ENCODE peak calls at places on chromosome 1, in eight cellular contexts. P, Z, C, R, Y, X, G and B are unnamed samples.

GRCh38 chr1:234932106-234932505 is 196.5 kb downstream of the TOMM20 start:
- DNase-seq in P (no peak), Z (no peak), C (no peak), R (no peak), Y (peak; percentile 49), X (no peak), G (no peak), B (no peak)

GRCh38 chr1:182120411-182121258 is 59.1 kb upstream of the ZNF648 start:
- DNase-seq in P (no peak), Z (no peak), C (no peak), R (peak; percentile 79), Y (no peak), X (no peak), G (no peak), B (no peak)

GRCh38 chr1:108079550-108079949 is 114.6 kb upstream of the VAV3 start:
- DNase-seq in P (no peak), Z (peak; percentile 84), C (no peak), R (no peak), Y (peak; percentile 74), X (no peak), G (no peak), B (peak; percentile 2)

GRCh38 chr1:42752284-42752683 is 12.2 kb upstream of the CLDN19 start:
- DNase-seq in P (no peak), Z (no peak), C (no peak), R (no peak), Y (no peak), X (no peak), G (no peak), B (no peak)

GRCh38 chr1:60895167-60896124 is 186.9 kb upstream of the NFIA start:
- DNase-seq in P (no peak), Z (no peak), C (no peak), R (no peak), Y (no peak), X (no peak), G (no peak), B (no peak)

GRCh38 chr1:107003972-107004371 is 52.5 kb upstream of the PRMT6 start:
- DNase-seq in P (no peak), Z (no peak), C (no peak), R (no peak), Y (no peak), X (no peak), G (no peak), B (no peak)

GRCh38 chr1:16118706-16119105 is 37.2 kb downstream of the EPHA2 start:
- DNase-seq in P (no peak), Z (no peak), C (no peak), R (no peak), Y (no peak), X (no peak), G (no peak), B (no peak)

GRCh38 chr1:4599521-4599920 is 54.9 kb upstream of the AJAP1 start:
- DNase-seq in P (no peak), Z (no peak), C (no peak), R (no peak), Y (peak; percentile 26), X (no peak), G (no peak), B (no peak)

GRCh38 chr1:56644941-56645662 is at the start of gene PRKAA2:
- DNase-seq in P (no peak), Z (peak; percentile 6), C (no peak), R (peak; percentile 55), Y (no peak), X (peak; percentile 21), G (no peak), B (no peak)

GRCh38 chr1:116095027-116095426 is 16.2 kb upstream of the MAB21L3 start:
- DNase-seq in P (no peak), Z (no peak), C (no peak), R (no peak), Y (no peak), X (no peak), G (no peak), B (no peak)

GRCh38 chr1:25804244-25804963 is 4.4 kb downstream of the SELENON start:
- DNase-seq in P (no peak), Z (no peak), C (no peak), R (no peak), Y (no peak), X (no peak), G (no peak), B (no peak)

GRCh38 chr1:183180213-183180612 is 5.9 kb upstream of the LAMC2 start:
- DNase-seq in P (no peak), Z (no peak), C (no peak), R (peak; percentile 51), Y (no peak), X (no peak), G (no peak), B (no peak)

GRCh38 chr1:43509740-43510375 is 20.8 kb upstream of the PTPRF start:
- DNase-seq in P (no peak), Z (no peak), C (no peak), R (no peak), Y (no peak), X (peak; percentile 47), G (no peak), B (no peak)

GRCh38 chr1:245835386-245835785 is 671.7 kb downstream of the SMYD3 start:
- DNase-seq in P (no peak), Z (no peak), C (no peak), R (no peak), Y (no peak), X (no peak), G (no peak), B (no peak)

GRCh38 chr1:232443372-232443771 is 186.6 kb downstream of the SIPA1L2 start:
- DNase-seq in P (no peak), Z (no peak), C (no peak), R (no peak), Y (no peak), X (no peak), G (no peak), B (no peak)

GRCh38 chr1:180981596-180982387 is 40.9 kb downstream of the STX6 start:
- DNase-seq in P (no peak), Z (no peak), C (peak; percentile 12), R (no peak), Y (peak; percentile 65), X (no peak), G (no peak), B (no peak)

GRCh38 chr1:48697066-48697707 is 79.5 kb downstream of the BEND5 start:
- DNase-seq in P (no peak), Z (peak; percentile 62), C (peak; percentile 51), R (peak; percentile 41), Y (peak; percentile 82), X (peak; percentile 39), G (no peak), B (peak; percentile 10)

GRCh38 chr1:39491146-39491921 is at the start of gene BMP8A:
- DNase-seq in P (peak; percentile 30), Z (peak; percentile 66), C (peak; percentile 49), R (peak; percentile 74), Y (peak; percentile 88), X (peak; percentile 93), G (no peak), B (peak; percentile 66)